ENCODE peak calls at places on chromosome 5, in six cellular contexts. B is GM23248, Z is pancreas, N is small intestine, J is stomach, E is coronary artery. D is an unnamed sample.

GRCh38 chr5:112930082-112930344 is 8.0 kb upstream of the REEP5 start:
- DNase-seq in B (no peak), Z (no peak), N (peak; percentile 6), J (no peak), E (no peak), D (no peak)

GRCh38 chr5:56185777-56186311 is 47.3 kb downstream of the ANKRD55 start:
- DNase-seq in B (no peak), Z (no peak), N (no peak), J (no peak), E (no peak), D (no peak)

GRCh38 chr5:57450991-57451876 is 31.4 kb downstream of the ACTBL2 start:
- DNase-seq in B (no peak), Z (no peak), N (no peak), J (no peak), E (no peak), D (no peak)

GRCh38 chr5:126884269-126884819 is 107.4 kb downstream of the LMNB1 start:
- DNase-seq in B (peak; percentile 93), Z (no peak), N (no peak), J (no peak), E (no peak), D (peak; percentile 15)

GRCh38 chr5:80127037-80127642 is 92.0 kb downstream of the THBS4 start:
- DNase-seq in B (no peak), Z (no peak), N (no peak), J (no peak), E (no peak), D (no peak)

GRCh38 chr5:138095100-138095907 is 11.5 kb downstream of the WNT8A start:
- DNase-seq in B (no peak), Z (no peak), N (no peak), J (no peak), E (no peak), D (no peak)

GRCh38 chr5:132183723-132184122 is 43.9 kb downstream of the P4HA2 start:
- DNase-seq in B (peak; percentile 47), Z (no peak), N (no peak), J (no peak), E (no peak), D (no peak)

GRCh38 chr5:37580106-37580505 is 201.0 kb downstream of the WDR70 start:
- DNase-seq in B (no peak), Z (no peak), N (no peak), J (no peak), E (no peak), D (no peak)

GRCh38 chr5:15904894-15905805 is 274.4 kb downstream of the MARCHF11 start:
- DNase-seq in B (peak; percentile 31), Z (no peak), N (no peak), J (no peak), E (no peak), D (no peak)

DNA sequence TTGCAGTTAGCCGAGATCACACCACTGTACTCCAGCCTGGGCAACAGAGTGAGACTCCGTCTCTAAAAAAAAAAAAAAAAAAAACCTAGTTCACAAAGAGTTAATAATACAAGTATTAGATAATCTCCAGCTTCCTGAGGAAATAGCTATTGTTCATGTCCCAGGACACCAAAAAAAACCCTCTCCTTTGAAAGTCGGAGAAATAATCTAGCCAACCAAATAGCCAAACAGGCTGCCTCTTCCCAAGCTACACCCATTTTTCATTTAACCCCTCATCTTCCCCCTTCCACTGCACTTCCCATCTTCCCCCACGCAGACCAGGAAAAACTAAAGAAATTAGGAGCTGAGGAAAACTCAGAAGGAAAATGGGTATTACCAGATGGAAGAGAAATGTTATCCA is 23.6 kb downstream of the CNOT8 start:
- DNase-seq in B (no peak), Z (no peak), N (no peak), J (no peak), E (no peak), D (no peak)
- H3K27ac ChIP-seq in B (no peak overlapping the region), Z (no peak overlapping the region), N (no peak overlapping the region), J (no peak overlapping the region), E (no peak overlapping the region), D (no peak overlapping the region)

DNA sequence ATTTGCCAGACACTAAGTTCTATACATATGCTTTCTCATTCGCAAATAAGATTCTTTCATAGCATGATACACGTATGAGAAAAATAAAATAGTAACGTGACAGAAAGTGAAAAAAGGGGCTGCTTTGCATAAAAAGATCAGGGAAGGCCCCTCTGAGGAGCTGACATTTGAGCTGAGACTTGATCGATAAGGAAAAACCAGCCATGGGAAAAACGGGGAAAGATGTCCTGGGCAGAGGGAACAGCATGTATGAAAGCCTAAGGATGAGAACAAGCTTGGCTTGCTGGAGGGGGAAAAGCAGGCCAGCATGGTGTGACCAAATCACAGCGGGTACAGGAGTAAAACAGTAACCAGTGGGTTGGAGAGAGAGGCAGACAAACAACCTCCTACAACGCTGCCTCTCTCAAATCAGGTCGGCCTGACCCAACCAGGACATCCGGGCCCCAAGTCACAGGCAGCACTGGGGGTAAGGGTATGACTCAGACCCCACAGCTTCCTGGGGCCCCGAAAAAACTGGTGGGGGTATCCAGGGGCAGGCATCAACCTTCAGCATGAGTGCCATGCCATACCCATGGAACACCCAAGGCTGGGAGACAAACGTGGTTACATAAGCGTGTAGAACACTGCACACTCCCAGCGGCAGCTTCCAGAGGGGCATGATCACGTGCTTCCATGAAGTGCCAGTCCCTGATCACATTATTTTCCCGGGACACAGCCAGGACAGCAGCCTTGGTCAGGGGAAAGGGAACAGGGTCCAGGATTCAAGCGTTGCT is 2.2 kb downstream of the TNIP1 start:
- DNase-seq in B (no peak), Z (no peak), N (peak; percentile 30), J (no peak), E (no peak), D (no peak)
- H3K27ac ChIP-seq in B (no peak overlapping the region), Z (no peak overlapping the region), N (peak overlapping the region; percentile 36), J (peak overlapping the region; percentile 43), E (no peak overlapping the region), D (no peak overlapping the region)

DNA sequence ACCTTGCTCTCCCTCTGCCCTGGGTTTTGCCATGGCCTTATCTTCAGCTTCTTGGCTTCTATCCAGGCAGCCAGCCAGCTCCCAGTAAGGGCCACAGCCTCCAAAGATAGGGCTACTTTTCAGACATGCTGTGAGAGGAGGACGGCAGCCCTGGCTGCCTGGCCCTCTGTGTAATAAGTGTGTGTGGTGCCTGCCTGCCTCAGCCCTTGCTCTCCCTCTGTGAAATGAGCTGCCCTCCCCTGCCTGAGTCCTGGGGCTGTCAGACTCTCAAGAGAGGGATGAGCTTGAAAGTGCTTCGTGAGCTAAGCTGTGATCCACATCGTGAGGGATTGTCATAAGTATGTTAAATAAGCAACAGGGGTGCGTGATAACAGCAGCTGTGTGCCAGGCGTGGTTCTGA is 8.1 kb downstream of the NDST1 start:
- DNase-seq in B (peak; percentile 79), Z (no peak), N (peak; percentile 79), J (peak; percentile 83), E (no peak), D (peak; percentile 85)
- H3K27ac ChIP-seq in B (peak overlapping the region; percentile 87), Z (peak overlapping the region; percentile 29), N (peak overlapping the region; percentile 65), J (peak overlapping the region; percentile 87), E (peak overlapping the region; percentile 94), D (peak overlapping the region; percentile 85)

DNA sequence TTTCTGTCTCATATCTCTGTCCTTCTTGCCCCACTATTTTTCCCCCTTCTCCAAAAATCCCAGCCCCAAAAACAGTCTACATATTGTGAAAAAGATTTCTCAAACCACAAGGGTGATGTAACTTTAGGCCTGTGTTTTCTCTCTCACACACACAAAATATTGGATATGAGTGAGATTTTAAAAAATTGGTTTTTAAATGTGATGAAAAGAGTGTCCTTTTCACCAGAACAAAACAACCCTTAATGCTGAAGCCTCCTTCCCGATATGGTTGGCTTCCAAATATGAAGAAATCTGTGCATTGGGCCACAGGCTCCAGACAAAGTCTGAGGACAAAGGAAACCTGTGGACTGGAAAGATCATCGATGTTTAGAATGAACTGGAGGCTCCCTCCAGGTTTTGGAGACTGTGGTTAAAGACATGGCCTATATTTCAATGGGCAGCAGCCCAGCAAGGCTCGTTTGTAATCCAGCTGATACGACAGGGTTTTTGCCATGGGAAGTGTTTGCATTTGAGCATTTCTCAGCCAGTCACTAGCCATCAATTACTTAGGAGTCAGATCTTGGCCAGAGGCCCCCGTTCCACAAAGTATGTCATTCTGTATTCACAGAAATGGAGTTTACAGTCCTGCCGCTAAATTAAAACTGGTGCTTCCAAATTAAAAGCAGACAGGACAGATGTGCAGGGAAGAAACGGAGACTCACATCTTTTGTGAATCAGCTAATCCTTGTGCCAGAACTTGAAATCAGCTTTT is 546.3 kb downstream of the EBF1 start:
- DNase-seq in B (peak; percentile 78), Z (no peak), N (no peak), J (no peak), E (no peak), D (no peak)
- H3K27ac ChIP-seq in B (peak overlapping the region; percentile 64), Z (no peak overlapping the region), N (no peak overlapping the region), J (peak overlapping the region; percentile 7), E (peak overlapping the region; percentile 74), D (no peak overlapping the region)

D was measured in adrenal gland.